ENCODE peak calls at places on chromosomes 2 and 18, in nine cellular contexts. B, Z, U, P, H, F, T, A and I are unnamed samples.

GRCh38 chr2:168461942-168462331 is 5.9 kb downstream of the CERS6 start:
- DNase-seq in B (no peak), Z (no peak), U (no peak), P (no peak), H (no peak), F (no peak), T (no peak), A (no peak), I (no peak)

GRCh38 chr2:154832711-154833110 is 134.2 kb downstream of the KCNJ3 start:
- DNase-seq in B (no peak), Z (no peak), U (no peak), P (no peak), H (no peak), F (no peak), T (no peak), A (no peak), I (no peak)

GRCh38 chr2:96116424-96116878 is at the start of gene ADRA2B:
- DNase-seq in B (peak), Z (peak), U (peak), P (no peak), H (peak), F (peak), T (no peak), A (no peak), I (no peak)

GRCh38 chr2:150663143-150663542 is 175.7 kb upstream of the RND3 start:
- DNase-seq in B (no peak), Z (no peak), U (no peak), P (peak), H (no peak), F (no peak), T (peak), A (no peak), I (no peak)

GRCh38 chr2:69933839-69934613 is 19.1 kb downstream of the MXD1 start:
- DNase-seq in B (peak), Z (no peak), U (no peak), P (peak), H (no peak), F (no peak), T (peak), A (no peak), I (peak)

GRCh38 chr2:234137400-234138014 is 87.0 kb downstream of the SPP2 start:
- DNase-seq in B (peak), Z (no peak), U (no peak), P (no peak), H (no peak), F (no peak), T (peak), A (no peak), I (no peak)

GRCh38 chr2:29273004-29273703 is 157.9 kb downstream of the CLIP4 start:
- DNase-seq in B (no peak), Z (no peak), U (no peak), P (no peak), H (no peak), F (no peak), T (no peak), A (no peak), I (no peak)

GRCh38 chr2:65377556-65378307 is 54.7 kb downstream of the SPRED2 start:
- DNase-seq in B (no peak), Z (no peak), U (no peak), P (peak), H (no peak), F (peak), T (peak), A (no peak), I (no peak)

GRCh38 chr18:23586249-23587196 is at the start of gene NPC1:
- DNase-seq in B (peak), Z (peak), U (peak), P (peak), H (peak), F (peak), T (peak), A (peak), I (peak)

GRCh38 chr2:58030789-58031188 is 15.8 kb upstream of the VRK2 start:
- DNase-seq in B (no peak), Z (no peak), U (no peak), P (no peak), H (no peak), F (no peak), T (no peak), A (no peak), I (no peak)

GRCh38 chr2:203683932-203684556 is 22.4 kb upstream of the CD28 start:
- DNase-seq in B (peak), Z (no peak), U (no peak), P (peak), H (no peak), F (peak), T (peak), A (no peak), I (no peak)

GRCh38 chr2:43778233-43778632 is 4.4 kb downstream of the DYNC2LI1 start:
- DNase-seq in B (no peak), Z (no peak), U (no peak), P (peak), H (no peak), F (no peak), T (no peak), A (no peak), I (no peak)

GRCh38 chr2:228268756-228269155 is 87.3 kb upstream of the SPHKAP start:
- DNase-seq in B (no peak), Z (no peak), U (no peak), P (no peak), H (no peak), F (no peak), T (no peak), A (no peak), I (no peak)

GRCh38 chr2:63465633-63466032 is 122.6 kb downstream of the WDPCP start:
- DNase-seq in B (no peak), Z (no peak), U (no peak), P (peak), H (no peak), F (no peak), T (peak), A (no peak), I (no peak)

GRCh38 chr18:58788971-58789797 is 75.5 kb upstream of the ZNF532 start:
- DNase-seq in B (peak), Z (no peak), U (no peak), P (peak), H (no peak), F (peak), T (peak), A (peak), I (no peak)

GRCh38 chr2:169775765-169776482 is 22.7 kb upstream of the SSB start:
- DNase-seq in B (no peak), Z (no peak), U (no peak), P (peak), H (no peak), F (no peak), T (no peak), A (no peak), I (no peak)

GRCh38 chr2:29281585-29281984 is 166.4 kb downstream of the CLIP4 start:
- DNase-seq in B (peak), Z (no peak), U (peak), P (peak), H (no peak), F (no peak), T (peak), A (no peak), I (no peak)

GRCh38 chr2:1791670-1792069 is 47.4 kb upstream of the PXDN start:
- DNase-seq in B (no peak), Z (no peak), U (no peak), P (peak), H (no peak), F (no peak), T (no peak), A (no peak), I (no peak)

GRCh38 chr18:72762505-72763122 is 105.2 kb downstream of the NETO1 start:
- DNase-seq in B (peak), Z (no peak), U (no peak), P (peak), H (no peak), F (no peak), T (peak), A (no peak), I (no peak)

GRCh38 chr2:30245364-30245763 is 14.0 kb downstream of the LBH start:
- DNase-seq in B (no peak), Z (no peak), U (no peak), P (no peak), H (no peak), F (no peak), T (no peak), A (no peak), I (no peak)

GRCh38 chr18:62329676-62330454 is 4.8 kb downstream of the TNFRSF11A start:
- DNase-seq in B (no peak), Z (no peak), U (peak), P (peak), H (no peak), F (peak), T (peak), A (no peak), I (no peak)

GRCh38 chr2:27078267-27079194 is at the start of gene EMILIN1:
- DNase-seq in B (no peak), Z (peak), U (no peak), P (peak), H (peak), F (peak), T (peak), A (peak), I (peak)

GRCh38 chr2:239348563-239349447 is 52.0 kb downstream of the HDAC4 start:
- DNase-seq in B (no peak), Z (peak), U (no peak), P (no peak), H (no peak), F (no peak), T (no peak), A (no peak), I (no peak)

GRCh38 chr2:175418224-175418843 is 236.8 kb upstream of the ATP5MC3 start:
- DNase-seq in B (no peak), Z (no peak), U (no peak), P (no peak), H (no peak), F (no peak), T (no peak), A (no peak), I (no peak)

GRCh38 chr2:134705861-134706586 is 12.8 kb downstream of the TMEM163 start:
- DNase-seq in B (no peak), Z (peak), U (no peak), P (no peak), H (no peak), F (no peak), T (no peak), A (no peak), I (no peak)

GRCh38 chr2:26805241-26805676 is 19.4 kb downstream of the CENPA start:
- DNase-seq in B (no peak), Z (no peak), U (no peak), P (peak), H (no peak), F (no peak), T (peak), A (no peak), I (no peak)

GRCh38 chr2:63977904-63978303 is 41.3 kb downstream of the VPS54 start:
- DNase-seq in B (no peak), Z (no peak), U (no peak), P (no peak), H (no peak), F (no peak), T (no peak), A (no peak), I (no peak)

GRCh38 chr2:63701406-63701805 is 112.6 kb downstream of the MDH1 start:
- DNase-seq in B (no peak), Z (no peak), U (no peak), P (no peak), H (no peak), F (no peak), T (no peak), A (no peak), I (no peak)

GRCh38 chr2:10289891-10290290 is 12.8 kb upstream of the HPCAL1 start:
- DNase-seq in B (no peak), Z (no peak), U (no peak), P (peak), H (no peak), F (no peak), T (peak), A (no peak), I (no peak)

GRCh38 chr2:100895934-100896685 is 76.2 kb downstream of the NPAS2 start:
- DNase-seq in B (no peak), Z (no peak), U (no peak), P (no peak), H (no peak), F (no peak), T (no peak), A (no peak), I (no peak)

GRCh38 chr2:138373993-138374408 is 127.6 kb upstream of the SPOPL start:
- DNase-seq in B (peak), Z (peak), U (no peak), P (peak), H (no peak), F (no peak), T (peak), A (no peak), I (no peak)

GRCh38 chr2:166418853-166419615 is 43.3 kb upstream of the SCN9A start:
- DNase-seq in B (no peak), Z (no peak), U (no peak), P (no peak), H (no peak), F (no peak), T (no peak), A (no peak), I (no peak)

GRCh38 chr2:3377279-3377611 is 373 bp downstream of the EIPR1 start:
- DNase-seq in B (peak), Z (no peak), U (no peak), P (peak), H (no peak), F (no peak), T (peak), A (no peak), I (no peak)

GRCh38 chr2:222440670-222441422 is 16.5 kb downstream of the SGPP2 start:
- DNase-seq in B (no peak), Z (no peak), U (no peak), P (peak), H (no peak), F (no peak), T (peak), A (no peak), I (no peak)

GRCh38 chr2:219442206-219443015 is 7.8 kb downstream of the SPEG start:
- DNase-seq in B (no peak), Z (peak), U (no peak), P (no peak), H (no peak), F (no peak), T (no peak), A (no peak), I (no peak)

GRCh38 chr2:70553334-70553583 is 367 bp downstream of the TGFA start:
- DNase-seq in B (no peak), Z (peak), U (peak), P (no peak), H (no peak), F (peak), T (no peak), A (no peak), I (no peak)

GRCh38 chr2:145688156-145688555 is 1168.2 kb upstream of the ZEB2 start:
- DNase-seq in B (no peak), Z (no peak), U (no peak), P (no peak), H (no peak), F (no peak), T (no peak), A (no peak), I (no peak)

GRCh38 chr2:37326285-37326684 is 1.7 kb upstream of the PRKD3 start:
- DNase-seq in B (no peak), Z (no peak), U (no peak), P (peak), H (no peak), F (no peak), T (peak), A (no peak), I (no peak)

GRCh38 chr2:145091011-145091744 is 571.3 kb upstream of the ZEB2 start:
- DNase-seq in B (no peak), Z (no peak), U (no peak), P (peak), H (no peak), F (no peak), T (peak), A (no peak), I (no peak)

GRCh38 chr18:79107886-79108285 is 38.7 kb downstream of the ATP9B start:
- DNase-seq in B (no peak), Z (no peak), U (no peak), P (no peak), H (no peak), F (no peak), T (peak), A (no peak), I (no peak)

GRCh38 chr2:60890393-60890707 is 9.0 kb downstream of the REL start:
- DNase-seq in B (no peak), Z (no peak), U (no peak), P (no peak), H (no peak), F (no peak), T (no peak), A (no peak), I (no peak)
- H3K4me3 ChIP-seq in B (no peak), Z (no peak), U (no peak), P (no peak), H (no peak), F (no peak), T (no peak), A (no peak), I (no peak)

GRCh38 chr2:179274749-179275148 is 10.1 kb upstream of the SESTD1 start:
- DNase-seq in B (no peak), Z (no peak), U (no peak), P (no peak), H (no peak), F (no peak), T (no peak), A (no peak), I (no peak)
- H3K4me3 ChIP-seq in B (no peak), Z (no peak), U (no peak), P (no peak), H (no peak), F (no peak), T (no peak), A (no peak), I (no peak)

DNA sequence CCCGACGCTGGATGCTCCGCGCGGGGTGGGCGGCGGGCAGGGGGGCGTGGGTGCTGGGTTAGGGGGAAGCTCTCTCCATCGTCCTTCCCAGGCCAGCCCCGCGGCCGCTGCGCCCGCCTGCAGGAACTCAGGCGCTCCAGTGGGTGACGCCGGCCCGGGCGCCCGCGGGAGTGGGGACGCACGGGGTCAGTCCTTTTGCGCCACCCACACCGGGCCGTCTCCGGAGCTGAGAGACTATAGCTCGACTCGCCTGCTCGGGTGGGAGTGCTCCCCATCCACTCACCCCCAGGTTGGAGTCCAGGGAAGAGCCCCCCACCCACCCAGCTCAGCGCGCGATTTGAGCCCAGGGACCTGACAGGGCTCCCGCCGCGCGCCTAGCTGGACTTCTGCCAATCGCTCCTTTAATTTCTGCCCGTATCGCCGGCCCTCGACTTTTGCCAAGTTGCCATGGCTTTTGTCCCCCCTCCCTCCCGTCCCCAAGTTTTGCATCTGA is 205.6 kb upstream of the SMAD2 start:
- DNase-seq in B (no peak), Z (no peak), U (peak), P (no peak), H (peak), F (peak), T (no peak), A (no peak), I (no peak)
- H3K4me3 ChIP-seq in B (peak), Z (peak), U (peak), P (no peak), H (peak), F (peak), T (peak), A (peak), I (peak)

DNA sequence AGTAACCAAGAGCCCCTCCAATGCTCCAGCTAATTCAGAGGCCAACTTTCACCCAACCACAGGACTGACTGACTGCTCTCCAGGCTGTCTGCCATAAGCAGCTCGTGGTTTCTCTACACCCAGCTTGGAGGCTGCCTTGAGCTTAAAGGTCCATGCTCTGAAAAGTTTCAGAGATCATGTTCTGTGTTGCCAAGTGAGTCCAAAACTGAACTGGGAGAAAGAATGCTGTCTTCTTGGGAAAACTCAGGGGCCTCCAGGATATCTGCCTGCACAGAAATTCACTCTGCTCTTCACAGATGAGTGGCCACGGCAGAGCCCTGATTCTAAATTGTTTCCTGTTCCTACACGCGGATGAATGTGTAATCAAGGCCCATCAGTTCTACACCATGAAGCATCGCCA is 51.1 kb downstream of the LPIN2 start:
- DNase-seq in B (no peak), Z (no peak), U (no peak), P (peak), H (no peak), F (no peak), T (no peak), A (no peak), I (no peak)
- H3K4me3 ChIP-seq in B (no peak), Z (no peak), U (no peak), P (no peak), H (no peak), F (no peak), T (no peak), A (no peak), I (peak)

DNA sequence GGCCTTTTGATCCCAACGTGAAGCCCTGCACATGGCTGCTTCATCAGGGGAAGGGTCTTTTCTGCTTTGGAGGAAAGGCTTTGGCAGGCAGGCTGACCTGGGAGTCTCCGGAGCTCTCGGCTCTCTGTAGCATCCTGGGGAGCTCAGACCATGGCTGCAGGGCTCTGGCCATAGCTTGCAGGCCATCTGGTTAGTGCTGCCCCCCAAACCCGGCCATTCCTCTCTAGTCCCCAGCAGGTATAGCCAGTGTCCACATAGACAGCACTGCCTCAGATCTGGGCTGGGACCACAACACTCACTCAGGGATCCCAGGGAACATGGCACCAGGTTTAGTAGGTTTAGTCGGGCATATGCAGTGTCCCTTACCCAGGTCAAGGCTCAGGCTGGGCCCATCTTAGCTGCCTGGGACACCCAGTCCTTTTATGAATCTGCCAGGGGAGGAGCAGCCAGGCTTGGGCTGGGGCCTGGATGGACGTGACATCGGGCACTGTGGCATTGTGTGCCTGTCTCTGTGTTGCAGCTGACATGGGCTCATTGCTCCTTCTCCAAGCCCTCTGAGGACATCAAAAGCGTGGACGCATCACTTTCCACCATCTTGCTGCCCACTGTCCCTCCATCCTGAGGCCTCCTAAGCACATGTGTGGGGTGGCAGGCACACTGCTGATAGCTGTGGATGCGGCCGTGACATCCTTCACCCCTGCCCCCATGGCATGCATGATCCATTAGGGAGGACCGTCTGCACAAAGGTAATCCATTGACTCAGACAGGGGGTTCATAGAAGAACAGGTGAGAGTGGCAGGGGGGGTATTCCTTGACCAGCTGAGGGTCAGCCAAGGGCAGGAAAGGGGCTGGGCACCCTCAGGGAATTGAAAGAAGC is 19.2 kb upstream of the GPR35 start:
- DNase-seq in B (no peak), Z (peak), U (no peak), P (no peak), H (peak), F (no peak), T (no peak), A (no peak), I (no peak)
- H3K4me3 ChIP-seq in B (no peak), Z (no peak), U (no peak), P (no peak), H (no peak), F (no peak), T (no peak), A (no peak), I (no peak)

GRCh38 chr2:231718799-231719198 is 10.5 kb downstream of the PTMA start:
- DNase-seq in B (no peak), Z (no peak), U (no peak), P (no peak), H (no peak), F (no peak), T (no peak), A (no peak), I (no peak)

GRCh38 chr2:231715499-231715837 is 7.1 kb downstream of the PTMA start:
- DNase-seq in B (no peak), Z (no peak), U (no peak), P (no peak), H (peak), F (no peak), T (no peak), A (no peak), I (no peak)

GRCh38 chr2:231716641-231717280 is 8.4 kb downstream of the PTMA start:
- DNase-seq in B (no peak), Z (no peak), U (no peak), P (no peak), H (no peak), F (no peak), T (peak), A (no peak), I (no peak)

GRCh38 chr2:231715988-231716616 is 7.8 kb downstream of the PTMA start:
- DNase-seq in B (no peak), Z (no peak), U (no peak), P (no peak), H (no peak), F (no peak), T (peak), A (no peak), I (no peak)

GRCh38 chr2:231717281-231718180 is 9.2 kb downstream of the PTMA start:
- DNase-seq in B (peak), Z (peak), U (no peak), P (no peak), H (peak), F (no peak), T (peak), A (no peak), I (no peak)
- H3K4me3 ChIP-seq in B (no peak), Z (no peak), U (no peak), P (no peak), H (no peak), F (no peak), T (no peak), A (no peak), I (no peak)